ENCODE peak calls at places on chromosome 18, in four cellular contexts. Z is endothelial cell, V is aorta, Y is ACHN. D is an unnamed sample.

GRCh38 chr18:56593906-56594305 is 44.5 kb downstream of the TXNL1 start:
- DNase-seq in Z (no peak), V (no peak), Y (peak), D (no peak)

GRCh38 chr18:75607701-75608100 is 180.2 kb upstream of the SMIM21 start:
- DNase-seq in Z (no peak), V (no peak), Y (no peak), D (no peak)

GRCh38 chr18:3126457-3127097 is 93.2 kb downstream of the MYOM1 start:
- DNase-seq in Z (no peak), V (no peak), Y (no peak), D (no peak)

GRCh38 chr18:44713435-44713834 is 32.7 kb downstream of the SETBP1 start:
- DNase-seq in Z (no peak), V (no peak), Y (no peak), D (no peak)

GRCh38 chr18:58354791-58355190 is 274.1 kb downstream of the ALPK2 start:
- DNase-seq in Z (no peak), V (no peak), Y (no peak), D (no peak)

GRCh38 chr18:9722691-9723090 is 14.6 kb downstream of the RAB31 start:
- DNase-seq in Z (no peak), V (no peak), Y (no peak), D (no peak)

GRCh38 chr18:49976810-49977209 is 163.5 kb upstream of the ACAA2 start:
- DNase-seq in Z (no peak), V (no peak), Y (no peak), D (no peak)

GRCh38 chr18:48727685-48728084 is 188.9 kb downstream of the CTIF start:
- DNase-seq in Z (no peak), V (no peak), Y (no peak), D (no peak)

GRCh38 chr18:42514522-42514921 is 559.5 kb downstream of the PIK3C3 start:
- DNase-seq in Z (no peak), V (no peak), Y (no peak), D (no peak)

GRCh38 chr18:64618390-64618789 is 469.5 kb upstream of the LINC00305 start:
- DNase-seq in Z (no peak), V (no peak), Y (peak), D (no peak)

GRCh38 chr18:573385-573784 is 6.8 kb upstream of the CETN1 start:
- DNase-seq in Z (no peak), V (no peak), Y (no peak), D (no peak)

GRCh38 chr18:70469916-70470315 is 181.1 kb downstream of the SOCS6 start:
- DNase-seq in Z (no peak), V (no peak), Y (no peak), D (no peak)

GRCh38 chr18:62867521-62867920 is 152.2 kb downstream of the PHLPP1 start:
- DNase-seq in Z (no peak), V (no peak), Y (no peak), D (no peak)

GRCh38 chr18:70249118-70249517 is 39.7 kb upstream of the SOCS6 start:
- DNase-seq in Z (no peak), V (no peak), Y (no peak), D (no peak)

GRCh38 chr18:48743046-48743445 is 204.2 kb downstream of the CTIF start:
- DNase-seq in Z (no peak), V (peak), Y (no peak), D (no peak)

GRCh38 chr18:21391074-21391673 is 149.1 kb downstream of the GREB1L start:
- DNase-seq in Z (no peak), V (no peak), Y (peak), D (no peak)

GRCh38 chr18:79819951-79820351 is 22.2 kb downstream of the KCNG2 start:
- DNase-seq in Z (no peak), V (peak), Y (no peak), D (no peak)

GRCh38 chr18:10530852-10531251 is 5.0 kb downstream of the NAPG start:
- DNase-seq in Z (no peak), V (no peak), Y (no peak), D (no peak)

GRCh38 chr18:76922107-76922506 is 99.8 kb downstream of the ZNF236 start:
- DNase-seq in Z (peak), V (no peak), Y (peak), D (peak)

GRCh38 chr18:11047817-11048216 is 101.6 kb downstream of the PIEZO2 start:
- DNase-seq in Z (no peak), V (no peak), Y (no peak), D (no peak)

GRCh38 chr18:57627488-57627887 is 5.9 kb upstream of the NARS1 start:
- DNase-seq in Z (no peak), V (no peak), Y (no peak), D (no peak)

GRCh38 chr18:2494921-2495320 is 76.4 kb downstream of the METTL4 start:
- DNase-seq in Z (no peak), V (no peak), Y (no peak), D (no peak)

GRCh38 chr18:63788447-63789096 is 13.4 kb downstream of the SERPINB7 start:
- DNase-seq in Z (no peak), V (no peak), Y (peak), D (no peak)

GRCh38 chr18:49206717-49207116 is 253.7 kb downstream of the DYM start:
- DNase-seq in Z (no peak), V (no peak), Y (no peak), D (no peak)

GRCh38 chr18:61992285-61992684 is 99.5 kb upstream of the RNF152 start:
- DNase-seq in Z (no peak), V (no peak), Y (peak), D (no peak)

GRCh38 chr18:39521164-39521563 is 1955.6 kb upstream of the CELF4 start:
- DNase-seq in Z (no peak), V (no peak), Y (peak), D (no peak)

GRCh38 chr18:63162271-63163014 is 157.1 kb downstream of the BCL2 start:
- DNase-seq in Z (no peak), V (no peak), Y (no peak), D (no peak)

GRCh38 chr18:45373286-45373880 is 241.9 kb upstream of the SLC14A2 start:
- DNase-seq in Z (no peak), V (no peak), Y (no peak), D (no peak)

GRCh38 chr18:41324020-41324791 is 630.8 kb upstream of the PIK3C3 start:
- DNase-seq in Z (no peak), V (no peak), Y (no peak), D (no peak)

GRCh38 chr18:3689091-3689490 is 239.1 kb downstream of the TGIF1 start:
- DNase-seq in Z (no peak), V (no peak), Y (no peak), D (no peak)

GRCh38 chr18:32308493-32309120 is 118.8 kb downstream of the MEP1B start:
- DNase-seq in Z (no peak), V (no peak), Y (peak), D (no peak)

GRCh38 chr18:66819235-66819634 is 215.3 kb upstream of the CDH19 start:
- DNase-seq in Z (no peak), V (no peak), Y (no peak), D (no peak)

GRCh38 chr18:51253476-51253875 is 56.0 kb upstream of the MEX3C start:
- DNase-seq in Z (no peak), V (no peak), Y (no peak), D (no peak)

GRCh38 chr18:54416459-54416858 is 58.8 kb downstream of the C18orf54 start:
- DNase-seq in Z (no peak), V (no peak), Y (peak), D (no peak)

D was measured in iPS DF 6.9.